ENCODE peak calls at places on chromosomes 3 and 15, in ten cellular contexts. E, L, U, J, X, N, T, A, C and W are unnamed samples.

GRCh38 chr3:127620637-127621375 is 8.2 kb upstream of the PODXL2 start:
- DNase-seq in E (no peak), L (no peak), U (no peak), J (no peak), X (no peak), N (no peak), T (no peak), A (no peak), C (no peak), W (no peak)

GRCh38 chr3:165075695-165076094 is 2.6 kb downstream of the SI start:
- DNase-seq in E (no peak), L (no peak), U (no peak), J (no peak), X (no peak), N (no peak), T (no peak), A (no peak), C (no peak), W (no peak)

GRCh38 chr15:40985541-40986330 is 32.5 kb downstream of the CHAC1 start:
- DNase-seq in E (peak), L (no peak), U (no peak), J (no peak), X (no peak), N (no peak), T (no peak), A (no peak), C (no peak), W (peak)

GRCh38 chr15:63476229-63476632 is 28.2 kb upstream of the USP3 start:
- DNase-seq in E (peak), L (peak), U (no peak), J (peak), X (no peak), N (no peak), T (no peak), A (no peak), C (no peak), W (peak)

GRCh38 chr3:52440671-52441070 is 4.2 kb downstream of the SEMA3G start:
- DNase-seq in E (no peak), L (no peak), U (no peak), J (no peak), X (no peak), N (no peak), T (no peak), A (no peak), C (no peak), W (no peak)

GRCh38 chr3:33858131-33858530 is 59.7 kb downstream of the PDCD6IP start:
- DNase-seq in E (peak), L (no peak), U (no peak), J (no peak), X (no peak), N (no peak), T (no peak), A (no peak), C (no peak), W (no peak)

GRCh38 chr3:48798998-48799397 is 48.7 kb downstream of the PRKAR2A start:
- DNase-seq in E (no peak), L (peak), U (no peak), J (peak), X (no peak), N (no peak), T (no peak), A (no peak), C (no peak), W (peak)

GRCh38 chr15:85423256-85423655 is 42.9 kb downstream of the AKAP13 start:
- DNase-seq in E (peak), L (no peak), U (no peak), J (no peak), X (no peak), N (no peak), T (no peak), A (no peak), C (no peak), W (no peak)

GRCh38 chr3:68007621-68008226 is 353.3 kb upstream of the SUCLG2 start:
- DNase-seq in E (no peak), L (no peak), U (no peak), J (no peak), X (peak), N (no peak), T (peak), A (peak), C (peak), W (no peak)

GRCh38 chr15:58748787-58749531 is 548 bp downstream of the ADAM10 start:
- DNase-seq in E (peak), L (peak), U (peak), J (peak), X (peak), N (peak), T (peak), A (peak), C (peak), W (peak)

GRCh38 chr3:176046717-176047116 is 1150.6 kb downstream of the TBL1XR1 start:
- DNase-seq in E (no peak), L (no peak), U (no peak), J (no peak), X (no peak), N (no peak), T (no peak), A (no peak), C (no peak), W (no peak)

GRCh38 chr15:39455502-39455991 is 125.3 kb upstream of the THBS1 start:
- DNase-seq in E (peak), L (peak), U (no peak), J (peak), X (no peak), N (no peak), T (no peak), A (no peak), C (no peak), W (peak)

GRCh38 chr15:51265037-51265555 is 73.3 kb downstream of the CYP19A1 start:
- DNase-seq in E (peak), L (no peak), U (no peak), J (no peak), X (no peak), N (no peak), T (no peak), A (no peak), C (no peak), W (no peak)

GRCh38 chr3:55687526-55687925 is 200.4 kb upstream of the WNT5A start:
- DNase-seq in E (no peak), L (no peak), U (no peak), J (no peak), X (no peak), N (no peak), T (no peak), A (no peak), C (peak), W (no peak)

GRCh38 chr3:14047841-14048240 is 76.8 kb downstream of the CHCHD4 start:
- DNase-seq in E (no peak), L (no peak), U (no peak), J (no peak), X (no peak), N (no peak), T (no peak), A (no peak), C (no peak), W (no peak)

GRCh38 chr3:71103430-71103881 is 480.1 kb downstream of the FOXP1 start:
- DNase-seq in E (peak), L (peak), U (peak), J (no peak), X (no peak), N (no peak), T (no peak), A (no peak), C (no peak), W (peak)

GRCh38 chr15:66007663-66008262 is 138.5 kb downstream of the RAB11A start:
- DNase-seq in E (no peak), L (no peak), U (no peak), J (no peak), X (no peak), N (no peak), T (no peak), A (no peak), C (no peak), W (no peak)
- TF ChIP-seq CTCF in E (no peak), L (no peak), U (no peak), J (no peak), X (no peak), N (peak), T (peak), A (peak), C (no peak), W (no peak)

GRCh38 chr15:69027976-69028518 is 13.6 kb downstream of the NOX5 start:
- DNase-seq in E (no peak), L (no peak), U (no peak), J (no peak), X (no peak), N (no peak), T (no peak), A (no peak), C (no peak), W (no peak)

GRCh38 chr15:69034352-69034751 is 19.9 kb downstream of the NOX5 start:
- DNase-seq in E (peak), L (peak), U (no peak), J (no peak), X (no peak), N (no peak), T (no peak), A (no peak), C (no peak), W (peak)

GRCh38 chr15:69032703-69033373 is 18.3 kb downstream of the NOX5 start:
- DNase-seq in E (no peak), L (no peak), U (no peak), J (no peak), X (no peak), N (no peak), T (no peak), A (no peak), C (no peak), W (no peak)

GRCh38 chr15:69032006-69032405 is 17.5 kb downstream of the NOX5 start:
- DNase-seq in E (no peak), L (no peak), U (no peak), J (no peak), X (no peak), N (no peak), T (no peak), A (no peak), C (no peak), W (no peak)

DNA sequence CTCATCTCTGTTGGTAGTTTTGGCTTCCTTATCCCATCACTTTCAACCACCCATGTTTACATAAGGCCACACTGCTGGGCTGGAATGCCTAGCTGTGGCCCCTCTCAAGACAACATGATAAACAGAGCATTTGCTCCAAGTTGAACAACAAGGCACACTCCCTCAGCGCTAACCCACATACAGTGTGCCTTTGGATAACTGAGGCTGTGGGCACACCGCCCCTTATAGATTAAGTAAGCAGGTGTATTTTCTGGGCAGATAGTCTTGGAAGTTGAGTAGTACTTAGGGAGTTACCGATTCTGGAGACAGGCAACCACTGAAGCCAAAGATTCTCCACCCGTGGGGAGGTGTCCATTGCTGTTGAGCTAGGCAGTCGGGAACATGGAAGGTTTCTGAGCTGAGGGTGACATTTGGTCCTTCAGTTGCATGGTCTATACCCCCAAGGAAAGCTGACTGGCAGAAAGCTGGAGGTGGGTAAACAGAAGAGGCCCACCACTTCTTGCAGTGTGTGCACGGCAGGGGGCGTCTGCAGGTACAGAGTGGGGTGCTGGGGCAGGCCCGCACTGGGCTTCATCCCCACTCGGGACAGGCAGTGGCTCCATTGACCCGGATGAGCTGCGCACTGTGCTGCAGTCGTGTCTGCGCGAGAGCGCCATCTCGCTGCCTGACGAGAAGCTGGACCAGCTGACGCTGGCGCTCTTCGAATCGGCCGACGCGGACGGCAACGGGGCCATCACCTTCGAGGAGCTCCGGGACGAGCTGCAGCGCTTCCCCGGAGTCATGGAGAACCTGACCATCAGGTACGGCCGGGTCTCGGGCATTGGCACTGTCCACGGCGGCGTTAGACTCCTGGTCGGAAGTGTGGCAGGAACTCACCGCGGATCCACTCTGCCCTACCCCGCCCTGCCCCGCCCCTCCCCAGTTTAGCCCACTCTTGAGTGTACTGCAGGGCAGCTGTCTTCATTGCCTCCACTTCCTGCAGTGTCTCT is 16.8 kb downstream of the NOX5 start:
- DNase-seq in E (peak), L (peak), U (no peak), J (peak), X (peak), N (peak), T (peak), A (peak), C (peak), W (peak)
- TF ChIP-seq CTCF in E (peak), L (peak), U (no peak), J (peak), X (peak), N (peak), T (peak), A (peak), C (peak), W (peak)

GRCh38 chr3:185361920-185362319 is 1.0 kb upstream of the MAP3K13 start:
- DNase-seq in E (peak), L (no peak), U (no peak), J (no peak), X (no peak), N (no peak), T (no peak), A (no peak), C (no peak), W (no peak)
- TF ChIP-seq CTCF in E (no peak), L (no peak), U (no peak), J (no peak), X (no peak), N (no peak), T (no peak), A (no peak), C (no peak), W (no peak)

GRCh38 chr3:123256256-123256655 is 54.5 kb downstream of the SEC22A start:
- DNase-seq in E (no peak), L (no peak), U (no peak), J (no peak), X (no peak), N (no peak), T (no peak), A (no peak), C (no peak), W (no peak)

GRCh38 chr3:123261666-123262065 is 59.9 kb downstream of the SEC22A start:
- DNase-seq in E (no peak), L (no peak), U (no peak), J (no peak), X (no peak), N (no peak), T (no peak), A (no peak), C (no peak), W (no peak)

GRCh38 chr3:123258811-123259420 is 57.2 kb downstream of the SEC22A start:
- DNase-seq in E (peak), L (peak), U (no peak), J (peak), X (no peak), N (no peak), T (no peak), A (no peak), C (no peak), W (peak)

GRCh38 chr3:123262226-123262625 is 60.5 kb downstream of the SEC22A start:
- DNase-seq in E (no peak), L (no peak), U (no peak), J (no peak), X (no peak), N (no peak), T (no peak), A (no peak), C (no peak), W (no peak)

DNA sequence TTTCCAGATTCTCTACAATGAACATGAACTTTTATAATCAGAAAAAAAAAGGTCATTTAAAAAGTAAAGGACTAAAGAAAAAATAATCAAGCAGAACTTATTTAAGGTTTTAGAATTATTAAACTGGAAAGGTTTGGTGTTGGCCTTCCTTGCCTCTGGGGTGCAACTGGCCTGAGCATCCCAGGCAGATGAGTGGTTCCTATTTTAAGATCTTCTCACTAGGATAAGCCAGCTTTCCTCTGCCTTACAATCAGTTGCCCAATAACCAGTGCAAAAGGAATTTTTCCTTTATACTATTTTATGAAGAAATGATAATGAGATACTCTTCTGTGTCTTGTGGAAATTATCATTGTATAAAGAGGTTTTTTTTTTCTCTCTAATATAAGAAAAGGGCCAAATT is 56.6 kb downstream of the SEC22A start:
- DNase-seq in E (peak), L (no peak), U (no peak), J (no peak), X (no peak), N (no peak), T (no peak), A (no peak), C (no peak), W (no peak)
- TF ChIP-seq CTCF in E (no peak), L (no peak), U (no peak), J (no peak), X (no peak), N (no peak), T (no peak), A (no peak), C (no peak), W (no peak)

GRCh38 chr3:167151671-167152070 is 228.4 kb downstream of the ZBBX start:
- DNase-seq in E (no peak), L (no peak), U (no peak), J (no peak), X (no peak), N (no peak), T (no peak), A (no peak), C (no peak), W (no peak)
- TF ChIP-seq CTCF in E (no peak), L (no peak), U (no peak), J (no peak), X (no peak), N (no peak), T (no peak), A (no peak), C (no peak), W (no peak)

GRCh38 chr15:34618073-34618472 is 34.6 kb upstream of the GOLGA8B start:
- DNase-seq in E (no peak), L (no peak), U (no peak), J (no peak), X (no peak), N (no peak), T (no peak), A (no peak), C (no peak), W (no peak)

GRCh38 chr15:34620122-34620521 is 36.7 kb upstream of the GOLGA8B start:
- DNase-seq in E (no peak), L (no peak), U (no peak), J (no peak), X (no peak), N (no peak), T (no peak), A (no peak), C (no peak), W (no peak)

GRCh38 chr15:34620814-34621213 is 37.4 kb upstream of the GOLGA8B start:
- DNase-seq in E (no peak), L (no peak), U (no peak), J (no peak), X (no peak), N (no peak), T (no peak), A (no peak), C (no peak), W (no peak)

GRCh38 chr15:34619151-34619550 is 35.7 kb upstream of the GOLGA8B start:
- DNase-seq in E (no peak), L (no peak), U (no peak), J (no peak), X (no peak), N (no peak), T (no peak), A (no peak), C (no peak), W (no peak)

GRCh38 chr15:34621675-34622074 is 38.2 kb upstream of the GOLGA8B start:
- DNase-seq in E (peak), L (peak), U (no peak), J (peak), X (no peak), N (no peak), T (no peak), A (no peak), C (no peak), W (peak)
- TF ChIP-seq CTCF in E (peak), L (peak), U (no peak), J (peak), X (no peak), N (peak), T (no peak), A (no peak), C (peak), W (peak)

DNA sequence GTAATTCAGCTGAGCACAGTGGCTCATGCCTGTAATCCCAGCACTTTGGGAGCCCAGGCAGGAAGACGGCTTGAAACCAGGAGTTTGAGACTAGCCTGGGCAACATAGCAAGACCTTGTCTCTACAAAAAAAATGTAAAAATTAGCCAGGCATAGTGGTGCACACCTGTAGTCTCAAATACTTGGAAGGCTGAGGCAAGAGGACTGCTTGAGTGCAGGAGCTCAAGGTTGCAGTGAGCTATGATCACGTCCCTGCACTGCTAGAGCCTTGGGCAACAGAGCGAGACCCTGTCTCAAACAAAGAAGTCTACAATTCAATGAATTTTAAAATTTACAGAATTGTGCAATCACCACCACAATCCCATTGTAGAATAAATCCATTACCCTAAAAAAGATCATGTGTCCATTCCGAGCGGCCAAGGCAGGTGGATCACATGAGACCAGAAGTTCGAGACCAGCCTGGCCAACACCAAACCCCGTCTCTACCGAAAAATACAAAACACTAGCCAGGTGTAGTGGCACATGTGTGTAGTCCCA is 45.2 kb downstream of the FBXO22 start:
- DNase-seq in E (no peak), L (no peak), U (no peak), J (no peak), X (no peak), N (no peak), T (no peak), A (no peak), C (no peak), W (no peak)
- TF ChIP-seq CTCF in E (no peak), L (no peak), U (no peak), J (no peak), X (no peak), N (no peak), T (no peak), A (no peak), C (no peak), W (no peak)

GRCh38 chr3:156865732-156866131 is 39.6 kb downstream of the LEKR1 start:
- DNase-seq in E (peak), L (peak), U (no peak), J (no peak), X (no peak), N (no peak), T (no peak), A (no peak), C (no peak), W (peak)
- TF ChIP-seq CTCF in E (peak), L (no peak), U (no peak), J (no peak), X (no peak), N (no peak), T (no peak), A (no peak), C (no peak), W (peak)

GRCh38 chr15:83436513-83437158 is 10.5 kb upstream of the SH3GL3 start:
- DNase-seq in E (peak), L (peak), U (no peak), J (peak), X (no peak), N (peak), T (no peak), A (peak), C (peak), W (peak)
- TF ChIP-seq CTCF in E (peak), L (peak), U (no peak), J (peak), X (peak), N (peak), T (peak), A (peak), C (peak), W (peak)